ENCODE peak calls at places on chromosomes 5 and 9, in ten cellular contexts. B, X, V, W, T, S, K, D, G and H are unnamed samples.

GRCh38 chr5:123007292-123007691 is 29.2 kb downstream of the PPIC start:
- DNase-seq in B (no peak), X (no peak), V (no peak), W (no peak), T (no peak), S (no peak), K (no peak), D (no peak), G (no peak), H (no peak)

GRCh38 chr5:143539742-143540141 is 136.3 kb upstream of the NR3C1 start:
- DNase-seq in B (no peak), X (no peak), V (no peak), W (no peak), T (no peak), S (no peak), K (no peak), D (no peak), G (no peak), H (no peak)

GRCh38 chr5:143404416-143405062 is 1.1 kb upstream of the NR3C1 start:
- DNase-seq in B (peak), X (peak), V (peak), W (peak), T (peak), S (peak), K (peak), D (peak), G (no peak), H (no peak)

GRCh38 chr5:78527054-78527884 is 121.3 kb downstream of the LHFPL2 start:
- DNase-seq in B (peak), X (peak), V (no peak), W (no peak), T (peak), S (no peak), K (peak), D (peak), G (no peak), H (no peak)

GRCh38 chr5:171388816-171389168 is 1.1 kb downstream of the NPM1 start:
- DNase-seq in B (no peak), X (no peak), V (no peak), W (no peak), T (no peak), S (no peak), K (no peak), D (no peak), G (no peak), H (no peak)

GRCh38 chr5:32639943-32640342 is 54.6 kb downstream of the SUB1 start:
- DNase-seq in B (no peak), X (no peak), V (no peak), W (no peak), T (no peak), S (no peak), K (no peak), D (no peak), G (peak), H (peak)

GRCh38 chr5:19314840-19315239 is 673.2 kb downstream of the CDH18 start:
- DNase-seq in B (no peak), X (no peak), V (no peak), W (no peak), T (peak), S (no peak), K (no peak), D (no peak), G (no peak), H (no peak)

GRCh38 chr5:11383506-11384095 is 520.6 kb downstream of the CTNND2 start:
- DNase-seq in B (no peak), X (no peak), V (no peak), W (no peak), T (no peak), S (no peak), K (no peak), D (no peak), G (no peak), H (no peak)

GRCh38 chr9:87950765-87951488 is 23.4 kb downstream of the CDK20 start:
- DNase-seq in B (peak), X (no peak), V (no peak), W (no peak), T (peak), S (no peak), K (no peak), D (no peak), G (peak), H (no peak)

GRCh38 chr5:56026863-56027300 is 32.1 kb upstream of the IL6ST start:
- DNase-seq in B (peak), X (no peak), V (no peak), W (no peak), T (peak), S (no peak), K (no peak), D (no peak), G (no peak), H (no peak)

GRCh38 chr5:10987881-10988504 is 227.0 kb upstream of the DAP start:
- DNase-seq in B (no peak), X (peak), V (no peak), W (peak), T (peak), S (peak), K (peak), D (peak), G (peak), H (no peak)

GRCh38 chr9:96135071-96135825 is 166.7 kb downstream of the HSD17B3 start:
- DNase-seq in B (peak), X (no peak), V (no peak), W (no peak), T (no peak), S (peak), K (no peak), D (no peak), G (no peak), H (no peak)

GRCh38 chr5:137282216-137282615 is 216.9 kb downstream of the SPOCK1 start:
- DNase-seq in B (peak), X (no peak), V (no peak), W (no peak), T (peak), S (no peak), K (no peak), D (no peak), G (no peak), H (no peak)

GRCh38 chr5:139403787-139404483 is at the start of gene SPATA24:
- DNase-seq in B (peak), X (peak), V (peak), W (peak), T (peak), S (peak), K (peak), D (peak), G (peak), H (peak)
- TF ChIP-seq POLR2A in B (peak), X (peak), V (no peak), W (peak), T (peak), S (no peak), K (peak), D (peak), G (no peak), H (peak)

DNA sequence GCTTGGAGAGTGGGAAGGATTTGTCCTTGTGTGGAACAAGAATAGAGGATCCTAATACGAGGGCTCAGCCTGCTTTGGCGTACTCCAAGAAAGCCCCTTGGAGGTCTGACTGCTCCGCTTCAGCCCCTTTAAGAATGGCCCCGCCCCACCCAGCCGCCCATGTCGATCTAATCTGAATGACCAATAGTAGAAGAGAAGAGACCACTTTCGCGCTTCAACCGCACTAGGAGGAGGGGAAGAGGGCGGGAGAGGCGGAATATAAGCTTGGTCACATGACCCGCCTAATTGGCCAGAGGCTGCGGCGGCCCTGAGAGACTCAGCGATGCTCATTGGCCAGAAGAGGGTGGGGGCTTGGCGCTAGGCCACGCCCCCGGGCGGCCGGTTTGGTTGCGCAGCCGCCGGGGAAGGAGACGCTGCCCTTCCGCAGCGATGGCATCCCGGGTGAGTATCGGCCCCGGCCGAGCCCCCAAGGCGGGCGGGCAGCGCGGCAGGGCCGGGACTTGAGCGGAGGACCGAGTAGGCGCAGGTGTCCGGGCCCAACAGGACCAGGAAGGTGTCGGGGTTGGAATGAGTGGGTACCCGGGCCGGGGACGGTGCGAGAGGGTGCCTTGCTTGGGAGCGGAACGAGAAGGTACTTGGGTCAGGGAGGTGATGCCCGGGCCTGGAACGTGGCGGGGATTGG is at the start of gene MIGA2:
- DNase-seq in B (peak), X (peak), V (peak), W (peak), T (peak), S (peak), K (peak), D (peak), G (peak), H (no peak)
- TF ChIP-seq POLR2A in B (peak), X (peak), V (peak), W (peak), T (peak), S (no peak), K (peak), D (peak), G (peak), H (no peak)

GRCh38 chr5:103562453-103563157 is at the start of gene NUDT12:
- DNase-seq in B (peak), X (peak), V (peak), W (peak), T (peak), S (peak), K (peak), D (peak), G (peak), H (peak)
- TF ChIP-seq POLR2A in B (peak), X (peak), V (peak), W (no peak), T (peak), S (no peak), K (peak), D (peak), G (peak), H (no peak)

GRCh38 chr5:43400082-43400481 is 12.1 kb downstream of the CCL28 start:
- DNase-seq in B (peak), X (no peak), V (no peak), W (no peak), T (no peak), S (no peak), K (no peak), D (no peak), G (no peak), H (no peak)

GRCh38 chr5:43401827-43402226 is 10.4 kb downstream of the CCL28 start:
- DNase-seq in B (peak), X (no peak), V (no peak), W (no peak), T (peak), S (no peak), K (no peak), D (no peak), G (peak), H (no peak)

GRCh38 chr5:43396762-43397304 is 15.4 kb downstream of the CCL28 start:
- DNase-seq in B (no peak), X (peak), V (peak), W (peak), T (no peak), S (peak), K (peak), D (peak), G (no peak), H (no peak)
- TF ChIP-seq POLR2A in B (no peak), X (peak), V (no peak), W (no peak), T (no peak), S (no peak), K (peak), D (peak), G (no peak), H (no peak)

GRCh38 chr5:118070041-118070440 is 918.3 kb downstream of the DTWD2 start:
- DNase-seq in B (no peak), X (no peak), V (no peak), W (no peak), T (no peak), S (no peak), K (no peak), D (no peak), G (no peak), H (no peak)

GRCh38 chr5:118069452-118069851 is 918.9 kb downstream of the DTWD2 start:
- DNase-seq in B (no peak), X (no peak), V (no peak), W (no peak), T (no peak), S (no peak), K (no peak), D (no peak), G (no peak), H (no peak)

DNA sequence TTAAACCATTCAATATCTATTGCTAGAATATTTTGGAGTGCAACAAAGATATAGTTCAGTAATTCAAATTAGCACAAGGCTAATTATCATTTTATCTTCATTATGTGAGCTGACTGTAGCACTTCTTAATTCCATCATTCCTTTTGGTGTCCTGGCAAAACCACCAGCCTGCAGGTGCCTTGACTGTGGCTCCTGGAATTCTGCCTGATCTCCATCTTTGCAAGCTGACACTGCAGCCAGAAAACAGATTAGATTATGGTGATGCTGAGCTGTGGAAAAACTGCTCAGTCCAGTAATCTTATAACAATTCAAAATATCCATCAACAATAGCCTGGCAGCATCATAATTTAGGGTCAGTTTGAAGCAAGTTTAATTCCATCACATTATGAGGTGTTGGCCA is 919.5 kb downstream of the DTWD2 start:
- DNase-seq in B (no peak), X (no peak), V (no peak), W (no peak), T (no peak), S (no peak), K (no peak), D (no peak), G (no peak), H (no peak)
- TF ChIP-seq POLR2A in B (no peak), X (no peak), V (no peak), W (no peak), T (no peak), S (no peak), K (no peak), D (no peak), G (no peak), H (no peak)

GRCh38 chr9:131330814-131331600 is 41.5 kb downstream of the PLPP7 start:
- DNase-seq in B (no peak), X (no peak), V (no peak), W (no peak), T (no peak), S (no peak), K (no peak), D (no peak), G (no peak), H (no peak)

GRCh38 chr9:131319486-131319885 is 30.0 kb downstream of the PLPP7 start:
- DNase-seq in B (no peak), X (no peak), V (peak), W (no peak), T (no peak), S (no peak), K (no peak), D (no peak), G (no peak), H (no peak)

GRCh38 chr9:131323629-131324028 is 34.1 kb downstream of the PLPP7 start:
- DNase-seq in B (no peak), X (no peak), V (no peak), W (no peak), T (no peak), S (no peak), K (peak), D (no peak), G (no peak), H (no peak)

GRCh38 chr9:131320031-131320685 is 30.6 kb downstream of the PLPP7 start:
- DNase-seq in B (no peak), X (peak), V (peak), W (no peak), T (no peak), S (no peak), K (peak), D (no peak), G (no peak), H (no peak)

GRCh38 chr9:131324736-131325679 is 35.5 kb downstream of the PLPP7 start:
- DNase-seq in B (no peak), X (no peak), V (no peak), W (no peak), T (no peak), S (no peak), K (no peak), D (no peak), G (no peak), H (no peak)
- TF ChIP-seq POLR2A in B (no peak), X (no peak), V (no peak), W (no peak), T (no peak), S (no peak), K (no peak), D (no peak), G (no peak), H (no peak)